ENCODE peak calls at places on chromosomes 13 and 19, in seven cellular contexts. One of them, this sample, is unnamed.

GRCh38 chr19:57068921-57069697 is 50.7 kb upstream of the USP29 start:
- DNase-seq in fibroblast of lung: no peak
- DNase-seq in neural progenitor cell: no peak
- DNase-seq in endodermal cell: peak
- DNase-seq in AG10803: no peak
- DNase-seq in right atrium auricular region: no peak
- DNase-seq in cardiac muscle cell: no peak
- DNase-seq in this sample: peak

GRCh38 chr13:96958286-96958891 is 35.9 kb downstream of the OXGR1 start:
- DNase-seq in endodermal cell: no peak
- DNase-seq in cardiac muscle cell: peak
- DNase-seq in right atrium auricular region: no peak
- DNase-seq in fibroblast of lung: peak
- DNase-seq in AG10803: peak
- DNase-seq in neural progenitor cell: peak
- DNase-seq in this sample: no peak

GRCh38 chr19:1762243-1763140 is 9.2 kb downstream of the ONECUT3 start:
- DNase-seq in endodermal cell: peak
- DNase-seq in neural progenitor cell: no peak
- DNase-seq in fibroblast of lung: no peak
- DNase-seq in cardiac muscle cell: no peak
- DNase-seq in AG10803: no peak
- DNase-seq in right atrium auricular region: no peak
- DNase-seq in this sample: no peak

GRCh38 chr13:33172400-33172799 is 113.2 kb downstream of the STARD13 start:
- DNase-seq in neural progenitor cell: no peak
- DNase-seq in endodermal cell: no peak
- DNase-seq in right atrium auricular region: no peak
- DNase-seq in cardiac muscle cell: no peak
- DNase-seq in AG10803: no peak
- DNase-seq in fibroblast of lung: no peak
- DNase-seq in this sample: no peak

GRCh38 chr13:94343243-94343585 is 136.3 kb downstream of the DCT start:
- DNase-seq in right atrium auricular region: no peak
- DNase-seq in cardiac muscle cell: no peak
- DNase-seq in neural progenitor cell: peak
- DNase-seq in endodermal cell: no peak
- DNase-seq in fibroblast of lung: peak
- DNase-seq in AG10803: no peak
- DNase-seq in this sample: no peak

GRCh38 chr19:56105090-56105701 is 15.9 kb downstream of the ZNF787 start:
- DNase-seq in fibroblast of lung: peak
- DNase-seq in AG10803: peak
- DNase-seq in cardiac muscle cell: peak
- DNase-seq in endodermal cell: peak
- DNase-seq in right atrium auricular region: peak
- DNase-seq in neural progenitor cell: peak
- DNase-seq in this sample: peak

GRCh38 chr13:24097667-24098066 is 62.9 kb upstream of the SPATA13 start:
- DNase-seq in fibroblast of lung: no peak
- DNase-seq in AG10803: no peak
- DNase-seq in neural progenitor cell: no peak
- DNase-seq in right atrium auricular region: no peak
- DNase-seq in cardiac muscle cell: no peak
- DNase-seq in endodermal cell: no peak
- DNase-seq in this sample: no peak

GRCh38 chr13:35484384-35484783 is 7.9 kb upstream of the MAB21L1 start:
- DNase-seq in endodermal cell: no peak
- DNase-seq in AG10803: no peak
- DNase-seq in fibroblast of lung: no peak
- DNase-seq in cardiac muscle cell: no peak
- DNase-seq in right atrium auricular region: no peak
- DNase-seq in neural progenitor cell: no peak
- DNase-seq in this sample: peak

GRCh38 chr19:41696402-41697197 is 8.5 kb upstream of the CEACAM7 start:
- DNase-seq in right atrium auricular region: no peak
- DNase-seq in endodermal cell: peak
- DNase-seq in cardiac muscle cell: peak
- DNase-seq in fibroblast of lung: no peak
- DNase-seq in neural progenitor cell: no peak
- DNase-seq in AG10803: no peak
- DNase-seq in this sample: no peak

GRCh38 chr19:17966497-17967257 is at the start of gene KCNN1:
- DNase-seq in AG10803: no peak
- DNase-seq in neural progenitor cell: peak
- DNase-seq in cardiac muscle cell: no peak
- DNase-seq in endodermal cell: peak
- DNase-seq in fibroblast of lung: no peak
- DNase-seq in right atrium auricular region: no peak
- DNase-seq in this sample: peak

GRCh38 chr19:334296-335071 is 10.1 kb downstream of the MIER2 start:
- DNase-seq in right atrium auricular region: no peak
- DNase-seq in AG10803: no peak
- DNase-seq in neural progenitor cell: no peak
- DNase-seq in endodermal cell: no peak
- DNase-seq in fibroblast of lung: no peak
- DNase-seq in cardiac muscle cell: no peak
- DNase-seq in this sample: no peak

GRCh38 chr13:27450921-27451461 is 627 bp upstream of the MTIF3 start:
- DNase-seq in AG10803: peak
- DNase-seq in right atrium auricular region: no peak
- DNase-seq in fibroblast of lung: peak
- DNase-seq in endodermal cell: peak
- DNase-seq in neural progenitor cell: peak
- DNase-seq in cardiac muscle cell: peak
- DNase-seq in this sample: peak

GRCh38 chr19:29533578-29534544 is 8.1 kb downstream of the VSTM2B start:
- DNase-seq in right atrium auricular region: no peak
- DNase-seq in cardiac muscle cell: no peak
- DNase-seq in neural progenitor cell: no peak
- DNase-seq in endodermal cell: no peak
- DNase-seq in AG10803: no peak
- DNase-seq in fibroblast of lung: no peak
- DNase-seq in this sample: peak

GRCh38 chr13:109408596-109409382 is 377.6 kb downstream of the IRS2 start:
- DNase-seq in right atrium auricular region: no peak
- DNase-seq in fibroblast of lung: no peak
- DNase-seq in neural progenitor cell: no peak
- DNase-seq in AG10803: peak
- DNase-seq in cardiac muscle cell: peak
- DNase-seq in endodermal cell: no peak
- DNase-seq in this sample: no peak

GRCh38 chr13:39311619-39312018 is 273.4 kb downstream of the NHLRC3 start:
- DNase-seq in endodermal cell: no peak
- DNase-seq in right atrium auricular region: no peak
- DNase-seq in fibroblast of lung: peak
- DNase-seq in cardiac muscle cell: peak
- DNase-seq in AG10803: peak
- DNase-seq in neural progenitor cell: no peak
- DNase-seq in this sample: no peak

GRCh38 chr13:90968510-90968909 is 379.0 kb upstream of the MIR17HG start:
- DNase-seq in right atrium auricular region: no peak
- DNase-seq in neural progenitor cell: peak
- DNase-seq in endodermal cell: peak
- DNase-seq in cardiac muscle cell: peak
- DNase-seq in AG10803: no peak
- DNase-seq in fibroblast of lung: peak
- DNase-seq in this sample: peak

GRCh38 chr13:29476046-29476445 is 119.4 kb downstream of the SLC7A1 start:
- DNase-seq in AG10803: no peak
- DNase-seq in neural progenitor cell: no peak
- DNase-seq in cardiac muscle cell: no peak
- DNase-seq in right atrium auricular region: no peak
- DNase-seq in fibroblast of lung: no peak
- DNase-seq in endodermal cell: no peak
- DNase-seq in this sample: no peak

GRCh38 chr19:42386974-42387707 is 3.0 kb downstream of the CNFN start:
- DNase-seq in endodermal cell: peak
- DNase-seq in neural progenitor cell: peak
- DNase-seq in right atrium auricular region: peak
- DNase-seq in fibroblast of lung: peak
- DNase-seq in cardiac muscle cell: peak
- DNase-seq in AG10803: peak
- DNase-seq in this sample: peak

GRCh38 chr19:52622261-52622660 is 15.9 kb downstream of the ZNF83 start:
- DNase-seq in cardiac muscle cell: no peak
- DNase-seq in right atrium auricular region: no peak
- DNase-seq in AG10803: no peak
- DNase-seq in neural progenitor cell: peak
- DNase-seq in endodermal cell: no peak
- DNase-seq in fibroblast of lung: no peak
- DNase-seq in this sample: no peak
- TF ChIP-seq CTCF in cardiac muscle cell: no peak
- TF ChIP-seq CTCF in right atrium auricular region: no peak
- TF ChIP-seq CTCF in AG10803: no peak
- TF ChIP-seq CTCF in neural progenitor cell: peak
- TF ChIP-seq CTCF in endodermal cell: peak
- TF ChIP-seq CTCF in fibroblast of lung: no peak
- TF ChIP-seq CTCF in this sample: no peak

GRCh38 chr13:67351915-67352314 is 121.8 kb upstream of the PCDH9 start:
- DNase-seq in fibroblast of lung: peak
- DNase-seq in right atrium auricular region: no peak
- DNase-seq in AG10803: peak
- DNase-seq in endodermal cell: no peak
- DNase-seq in cardiac muscle cell: peak
- DNase-seq in neural progenitor cell: no peak
- DNase-seq in this sample: no peak

GRCh38 chr13:67351114-67351513 is 121.0 kb upstream of the PCDH9 start:
- DNase-seq in right atrium auricular region: no peak
- DNase-seq in AG10803: no peak
- DNase-seq in fibroblast of lung: no peak
- DNase-seq in neural progenitor cell: no peak
- DNase-seq in cardiac muscle cell: no peak
- DNase-seq in endodermal cell: no peak
- DNase-seq in this sample: no peak

GRCh38 chr13:67353031-67353430 is 122.9 kb upstream of the PCDH9 start:
- DNase-seq in neural progenitor cell: no peak
- DNase-seq in cardiac muscle cell: no peak
- DNase-seq in fibroblast of lung: no peak
- DNase-seq in AG10803: no peak
- DNase-seq in right atrium auricular region: no peak
- DNase-seq in endodermal cell: no peak
- DNase-seq in this sample: no peak

GRCh38 chr13:67353891-67354459 is 123.8 kb upstream of the PCDH9 start:
- DNase-seq in right atrium auricular region: no peak
- DNase-seq in fibroblast of lung: peak
- DNase-seq in endodermal cell: no peak
- DNase-seq in cardiac muscle cell: peak
- DNase-seq in neural progenitor cell: no peak
- DNase-seq in AG10803: peak
- DNase-seq in this sample: no peak

DNA sequence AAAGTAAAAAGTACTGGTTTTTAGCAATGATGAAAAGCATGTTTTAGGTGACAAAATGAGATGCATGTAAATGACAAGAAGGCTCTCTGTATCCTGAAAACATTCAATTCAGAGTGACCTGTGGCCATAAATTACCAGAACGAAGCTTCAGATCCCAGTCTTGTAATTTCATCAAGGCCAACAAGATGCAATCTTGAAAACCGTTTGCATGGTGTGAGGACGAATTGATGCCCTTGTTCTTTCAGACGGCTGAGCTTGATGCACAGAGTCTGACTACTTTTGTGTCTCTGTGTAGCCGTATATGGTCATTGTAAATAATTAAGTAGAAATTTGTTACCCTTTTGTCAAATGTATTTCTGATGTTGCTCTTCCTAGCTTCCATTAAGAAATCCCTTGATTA is 125.7 kb upstream of the PCDH9 start:
- DNase-seq in cardiac muscle cell: no peak
- DNase-seq in neural progenitor cell: no peak
- DNase-seq in right atrium auricular region: no peak
- DNase-seq in AG10803: no peak
- DNase-seq in fibroblast of lung: no peak
- DNase-seq in endodermal cell: no peak
- DNase-seq in this sample: no peak
- TF ChIP-seq CTCF in cardiac muscle cell: no peak
- TF ChIP-seq CTCF in neural progenitor cell: no peak
- TF ChIP-seq CTCF in right atrium auricular region: no peak
- TF ChIP-seq CTCF in AG10803: no peak
- TF ChIP-seq CTCF in fibroblast of lung: no peak
- TF ChIP-seq CTCF in endodermal cell: no peak
- TF ChIP-seq CTCF in this sample: no peak

DNA sequence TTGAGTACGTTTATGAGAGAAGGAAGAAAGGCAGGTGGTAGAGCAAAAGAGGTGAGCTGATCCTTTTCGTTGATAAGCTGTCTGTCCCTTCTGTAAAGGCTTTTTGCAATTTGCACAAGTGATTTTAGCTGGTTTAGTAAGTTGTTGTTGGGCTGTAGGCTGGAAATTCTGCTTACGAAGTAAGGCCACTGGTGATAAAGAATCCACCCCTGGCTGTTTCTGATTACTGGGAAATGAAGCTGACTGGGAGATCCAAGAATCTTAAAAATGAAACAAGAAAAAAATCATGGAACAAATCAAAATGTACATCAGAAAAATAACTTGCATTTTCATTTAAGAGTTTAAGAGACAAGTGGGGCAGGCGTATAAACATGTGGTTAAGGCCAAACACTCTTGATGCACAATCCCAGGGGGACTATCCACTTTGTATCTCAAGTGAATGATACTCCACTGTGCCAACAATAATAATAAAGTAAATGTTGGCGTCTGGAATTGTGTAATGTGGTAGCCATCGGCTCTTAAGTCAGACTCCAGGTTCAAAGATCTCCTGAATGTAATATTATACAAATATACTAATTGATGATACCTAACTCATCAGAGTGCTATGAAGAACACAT is 24.6 kb downstream of the ZMYM5 start:
- DNase-seq in neural progenitor cell: no peak
- DNase-seq in fibroblast of lung: peak
- DNase-seq in AG10803: peak
- DNase-seq in right atrium auricular region: no peak
- DNase-seq in endodermal cell: no peak
- DNase-seq in cardiac muscle cell: peak
- DNase-seq in this sample: no peak
- TF ChIP-seq CTCF in neural progenitor cell: no peak
- TF ChIP-seq CTCF in fibroblast of lung: no peak
- TF ChIP-seq CTCF in AG10803: no peak
- TF ChIP-seq CTCF in right atrium auricular region: no peak
- TF ChIP-seq CTCF in endodermal cell: no peak
- TF ChIP-seq CTCF in cardiac muscle cell: no peak
- TF ChIP-seq CTCF in this sample: no peak

DNA sequence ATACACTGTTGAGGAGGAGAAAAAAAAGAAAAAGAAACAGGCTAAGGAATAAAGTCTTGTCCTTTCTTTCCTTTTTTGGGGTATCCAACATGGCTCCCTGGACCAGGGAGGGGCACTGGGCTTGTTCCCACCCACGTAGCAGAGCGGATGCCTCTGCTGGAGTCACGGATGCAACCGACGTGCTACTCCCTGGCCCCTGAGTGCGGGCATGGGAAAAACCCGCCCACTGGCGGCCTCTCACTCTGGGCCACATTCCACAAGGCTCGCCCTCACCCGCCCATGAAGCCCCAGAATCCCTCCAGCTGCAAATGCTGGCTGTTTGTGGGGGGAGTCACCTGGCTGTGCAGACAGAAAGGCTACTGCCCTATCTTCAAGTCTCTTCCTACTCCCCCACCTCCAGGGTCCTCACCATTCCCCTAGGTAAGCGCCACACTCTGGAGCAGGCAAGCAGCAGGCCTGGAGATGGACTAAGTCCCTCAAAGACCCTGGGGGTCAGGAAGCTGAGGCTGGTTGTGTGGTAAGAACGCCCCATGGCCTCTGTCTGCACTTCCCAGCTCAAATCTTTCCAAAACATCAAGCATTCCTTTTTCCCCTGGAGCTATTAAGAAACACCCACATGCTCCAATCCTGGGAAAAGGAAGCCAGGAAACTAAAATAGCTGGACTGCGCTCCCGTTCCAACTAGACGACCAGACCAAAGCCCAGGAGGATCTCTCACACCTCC is 17.8 kb upstream of the EPHX3 start:
- DNase-seq in right atrium auricular region: peak
- DNase-seq in neural progenitor cell: peak
- DNase-seq in endodermal cell: no peak
- DNase-seq in AG10803: peak
- DNase-seq in fibroblast of lung: peak
- DNase-seq in cardiac muscle cell: peak
- DNase-seq in this sample: no peak
- TF ChIP-seq CTCF in right atrium auricular region: no peak
- TF ChIP-seq CTCF in neural progenitor cell: no peak
- TF ChIP-seq CTCF in endodermal cell: no peak
- TF ChIP-seq CTCF in AG10803: no peak
- TF ChIP-seq CTCF in fibroblast of lung: no peak
- TF ChIP-seq CTCF in cardiac muscle cell: no peak
- TF ChIP-seq CTCF in this sample: no peak

This sample was measured in glutamatergic neuron.